ENCODE peak calls at places on chromosomes 5 and 9, in nine cellular contexts. G is endodermal cell, N is cardiac muscle cell, T is Panc1, I is AG04450, O is lower leg skin, K is heart left ventricle, S is GM12865, W is astrocyte of the cerebellum. U is an unnamed sample.

GRCh38 chr9:30758726-30759446 is 1625.6 kb upstream of the ACO1 start:
- DNase-seq in K (no peak), S (no peak), T (no peak), N (no peak), W (no peak), G (no peak), O (no peak), I (no peak), U (no peak)

GRCh38 chr9:18390393-18390792 is 83.6 kb upstream of the ADAMTSL1 start:
- DNase-seq in I (peak; percentile 7), G (no peak), W (peak; percentile 84), K (no peak), S (no peak), O (peak; percentile 26), N (peak; percentile 68), T (no peak), U (peak; percentile 58)

GRCh38 chr9:35681341-35682002 is 7.7 kb downstream of the CA9 start:
- DNase-seq in O (no peak), N (peak; percentile 43), K (no peak), S (no peak), I (no peak), W (no peak), G (no peak), T (no peak), U (no peak)

GRCh38 chr5:68137451-68138190 is 77.9 kb upstream of the PIK3R1 start:
- DNase-seq in N (no peak), K (no peak), I (no peak), G (no peak), O (no peak), S (peak; percentile 38), T (no peak), W (peak; percentile 86), U (peak; percentile 33)

GRCh38 chr9:126151671-126152050 is 175.0 kb upstream of the MVB12B start:
- DNase-seq in G (no peak), N (peak; percentile 3), S (no peak), I (no peak), K (no peak), W (no peak), T (no peak), O (peak; percentile 10), U (no peak)

GRCh38 chr9:137456061-137456863 is 2.9 kb downstream of the NSMF start:
- DNase-seq in I (no peak), N (peak; percentile 27), S (no peak), K (no peak), G (no peak), T (no peak), O (no peak), W (peak; percentile 81), U (no peak)

GRCh38 chr9:78074385-78075291 is 43.0 kb upstream of the GNAQ start:
- DNase-seq in K (no peak), O (no peak), S (no peak), T (no peak), G (no peak), W (no peak), I (no peak), N (no peak), U (no peak)

GRCh38 chr5:83000922-83001321 is 76.3 kb downstream of the TMEM167A start:
- DNase-seq in O (no peak), W (no peak), I (no peak), T (no peak), N (no peak), S (no peak), K (no peak), G (no peak), U (no peak)

DNA sequence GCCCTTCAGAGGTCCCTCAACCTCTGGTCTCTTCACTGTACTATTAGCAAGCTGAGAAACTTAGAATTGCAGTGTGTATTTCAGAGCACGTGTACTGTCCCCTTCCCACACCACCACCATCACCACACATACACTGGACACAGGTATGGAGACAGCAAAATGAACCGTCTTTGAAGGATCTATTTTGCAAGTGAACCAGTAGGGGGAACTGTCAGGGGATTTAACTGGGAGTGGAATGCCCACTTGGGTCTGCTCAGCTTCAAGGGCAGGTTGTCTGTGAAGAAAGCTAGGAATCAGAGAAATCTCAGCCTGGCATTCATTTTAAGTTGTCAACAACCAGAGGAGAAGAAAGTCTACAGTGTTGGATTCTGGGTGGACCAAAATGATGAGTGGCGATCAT is 147.0 kb downstream of the DCP2 start:
- DNase-seq in I (no peak), G (peak; percentile 64), S (peak; percentile 15), K (no peak), W (no peak), O (no peak), N (no peak), T (no peak), U (no peak)
- TF ChIP-seq CTCF in I (peak; percentile 25), G (peak; percentile 71), S (peak; percentile 21), K (no peak), W (peak; percentile 34), O (no peak), N (peak; percentile 13), T (peak; percentile 40), U (peak; percentile 27)

DNA sequence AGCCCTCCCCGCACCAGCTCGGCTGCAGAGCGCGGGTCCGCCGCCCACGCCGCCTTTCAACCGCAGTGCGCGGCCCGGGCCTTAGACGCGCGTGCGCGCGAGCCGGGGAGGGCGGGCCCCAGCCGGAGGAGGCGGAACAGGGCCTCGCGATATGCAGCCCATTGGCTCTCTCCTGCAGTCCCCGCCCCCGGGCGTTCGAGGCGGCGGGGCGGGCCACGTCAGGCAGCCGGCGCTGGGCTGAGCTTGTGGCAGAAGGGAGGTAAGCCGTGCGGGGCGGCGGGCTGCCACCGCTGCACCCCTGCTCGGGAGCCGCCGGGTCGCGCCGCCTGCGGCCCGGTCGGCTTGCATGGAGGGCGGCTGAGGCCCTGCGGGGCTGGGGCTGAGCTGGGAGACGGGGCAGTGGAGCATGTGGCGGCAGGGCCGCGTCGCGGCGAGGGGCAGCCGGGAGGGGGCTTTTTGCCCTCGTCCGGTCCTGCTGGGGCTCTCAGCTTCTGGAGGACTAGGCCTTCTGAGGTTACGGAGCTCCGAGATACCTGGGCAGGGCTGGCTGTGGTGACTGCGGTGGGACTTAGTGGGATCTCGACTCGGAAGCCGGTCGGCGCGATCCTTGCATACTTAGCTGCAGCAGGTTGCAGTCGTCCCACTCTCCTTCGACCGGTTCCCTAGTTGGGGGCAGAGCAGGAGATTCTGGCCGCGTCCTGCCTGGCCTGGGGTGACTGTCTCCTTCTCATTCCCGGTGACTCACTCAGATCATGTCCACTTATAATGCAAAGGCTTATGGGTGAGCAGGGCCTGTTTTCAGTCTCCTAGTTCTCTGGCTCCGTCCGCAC is at the start of gene FOCAD:
- DNase-seq in T (no peak), O (peak; percentile 93), G (peak; percentile 98), S (peak; percentile 97), W (peak; percentile 82), K (peak; percentile 97), N (peak; percentile 97), I (peak; percentile 79), U (peak; percentile 63)
- H3K4me3 ChIP-seq in T (peak within 1 kb of the TSS; percentile 59), O (peak within 1 kb of the TSS; percentile 75), G (peak within 1 kb of the TSS; percentile 75), S (peak within 1 kb of the TSS; percentile 87), W (peak within 1 kb of the TSS; percentile 76), K (peak within 1 kb of the TSS; percentile 82), N (peak within 1 kb of the TSS; percentile 40), I (peak within 1 kb of the TSS; percentile 85), U (peak within 1 kb of the TSS; percentile 77)

GRCh38 chr9:90915693-90916092 is 114.1 kb downstream of the SYK start:
- DNase-seq in O (no peak), S (peak; percentile 41), W (peak; percentile 12), K (no peak), T (no peak), N (peak; percentile 29), G (peak; percentile 84), I (no peak), U (no peak)
- TF ChIP-seq CTCF in O (no peak), S (peak; percentile 21), W (peak; percentile 38), K (no peak), T (no peak), N (peak; percentile 38), G (peak; percentile 69), I (peak; percentile 45), U (peak; percentile 47)

DNA sequence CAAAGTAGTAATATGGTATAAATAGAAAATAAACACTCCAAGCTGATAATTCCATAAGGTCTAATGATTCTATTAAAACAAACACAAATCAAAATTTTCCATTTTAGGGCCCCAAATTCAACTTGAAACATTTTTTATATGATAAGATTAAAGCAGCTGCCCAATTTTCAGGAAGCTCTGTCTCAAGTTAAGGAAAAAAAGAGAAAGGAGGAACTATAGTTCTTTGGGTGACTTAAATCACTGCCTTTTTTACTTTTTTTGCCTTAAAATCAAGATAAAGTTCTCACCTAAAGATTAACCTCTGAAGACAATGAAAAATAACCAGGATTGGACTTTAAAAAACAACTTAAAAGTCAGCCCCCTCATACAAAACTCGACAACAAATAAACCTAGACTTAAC is 76.0 kb upstream of the IFNE start:
- DNase-seq in K (no peak), O (no peak), T (no peak), S (no peak), N (peak; percentile 36), G (no peak), I (no peak), W (no peak), U (no peak)
- H3K4me3 ChIP-seq in K (no peak overlapping the region), O (no peak overlapping the region), T (peak overlapping the region; percentile 76), S (no peak overlapping the region), N (peak overlapping the region; percentile 73), G (peak overlapping the region; percentile 93), I (peak overlapping the region; percentile 75), W (peak overlapping the region; percentile 84), U (peak overlapping the region; percentile 86)

GRCh38 chr5:101153526-101153925 is 250.4 kb upstream of the ST8SIA4 start:
- DNase-seq in K (no peak), W (no peak), S (no peak), N (no peak), O (no peak), G (no peak), I (no peak), T (no peak), U (no peak)
- TF ChIP-seq CTCF in K (no peak), W (no peak), S (no peak), N (no peak), O (no peak), G (no peak), I (no peak), T (no peak), U (no peak)

GRCh38 chr5:9429691-9430215 is 116.1 kb downstream of the SEMA5A start:
- DNase-seq in I (no peak), W (no peak), O (no peak), S (no peak), N (no peak), G (no peak), K (no peak), T (no peak), U (no peak)

GRCh38 chr5:9428272-9428671 is 117.6 kb downstream of the SEMA5A start:
- DNase-seq in K (no peak), G (no peak), N (no peak), W (no peak), O (no peak), S (peak; percentile 21), T (no peak), I (no peak), U (no peak)

GRCh38 chr5:9421823-9422354 is 124.0 kb downstream of the SEMA5A start:
- DNase-seq in I (no peak), S (no peak), K (no peak), O (no peak), N (peak; percentile 21), T (no peak), G (no peak), W (no peak), U (no peak)

GRCh38 chr5:9423611-9424010 is 122.3 kb downstream of the SEMA5A start:
- DNase-seq in O (no peak), N (no peak), K (no peak), W (no peak), T (no peak), S (no peak), I (no peak), G (peak; percentile 51), U (no peak)

DNA sequence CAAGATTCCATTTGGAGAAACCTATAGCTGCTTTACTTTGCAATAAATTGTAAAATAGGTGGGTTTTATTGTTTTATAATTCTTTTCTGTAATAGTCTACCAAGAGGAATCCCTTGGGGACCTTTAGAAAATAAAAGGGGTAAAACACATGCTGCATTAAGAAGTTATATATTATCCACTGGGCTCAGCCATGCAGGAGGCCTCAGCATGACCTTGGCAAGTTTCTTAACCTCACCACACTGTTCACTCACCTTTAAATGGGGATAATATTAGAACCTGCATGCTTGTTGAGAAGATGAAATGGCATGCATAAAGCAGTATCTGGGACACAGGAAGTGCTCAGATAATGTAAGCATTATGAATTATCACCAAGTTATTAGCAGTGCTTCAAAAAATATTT is 120.2 kb downstream of the SEMA5A start:
- DNase-seq in K (no peak), I (no peak), N (no peak), W (no peak), S (no peak), O (no peak), T (no peak), G (no peak), U (no peak)
- H3K4me3 ChIP-seq in K (no peak overlapping the region), I (no peak overlapping the region), N (no peak overlapping the region), W (no peak overlapping the region), S (no peak overlapping the region), O (no peak overlapping the region), T (no peak overlapping the region), G (no peak overlapping the region), U (no peak overlapping the region)

U was measured in HFF-Myc.